ENCODE peak calls at places on chromosomes 7 and 10, in eight cellular contexts. One of them, this sample, is unnamed.

GRCh38 chr7:112377607-112378006 is 72.7 kb upstream of the IFRD1 start:
- DNase-seq in brain microvascular endothelial cell: no peak
- DNase-seq in iPS-NIHi11: no peak
- DNase-seq in transverse colon: no peak
- DNase-seq in effector memory CD8-positive, alpha-beta T cell: no peak
- DNase-seq in GM12865: no peak
- DNase-seq in T-helper 17 cell: no peak
- DNase-seq in posterior vena cava: no peak
- DNase-seq in this sample: no peak

GRCh38 chr7:106056513-106057203 is 55.5 kb downstream of the SYPL1 start:
- DNase-seq in GM12865: peak
- DNase-seq in T-helper 17 cell: peak
- DNase-seq in iPS-NIHi11: peak
- DNase-seq in brain microvascular endothelial cell: peak
- DNase-seq in effector memory CD8-positive, alpha-beta T cell: peak
- DNase-seq in transverse colon: peak
- DNase-seq in posterior vena cava: peak
- DNase-seq in this sample: no peak

GRCh38 chr10:79262131-79262530 is 85.1 kb upstream of the PPIF start:
- DNase-seq in posterior vena cava: no peak
- DNase-seq in GM12865: no peak
- DNase-seq in brain microvascular endothelial cell: no peak
- DNase-seq in transverse colon: no peak
- DNase-seq in T-helper 17 cell: no peak
- DNase-seq in effector memory CD8-positive, alpha-beta T cell: no peak
- DNase-seq in iPS-NIHi11: no peak
- DNase-seq in this sample: no peak

GRCh38 chr7:3267928-3268690 is 32.9 kb upstream of the SDK1 start:
- DNase-seq in GM12865: no peak
- DNase-seq in posterior vena cava: no peak
- DNase-seq in transverse colon: no peak
- DNase-seq in iPS-NIHi11: no peak
- DNase-seq in brain microvascular endothelial cell: peak
- DNase-seq in T-helper 17 cell: no peak
- DNase-seq in effector memory CD8-positive, alpha-beta T cell: no peak
- DNase-seq in this sample: peak

GRCh38 chr7:102198557-102198956 is 88.1 kb upstream of the SH2B2 start:
- DNase-seq in iPS-NIHi11: no peak
- DNase-seq in posterior vena cava: no peak
- DNase-seq in effector memory CD8-positive, alpha-beta T cell: no peak
- DNase-seq in brain microvascular endothelial cell: no peak
- DNase-seq in T-helper 17 cell: no peak
- DNase-seq in transverse colon: no peak
- DNase-seq in GM12865: no peak
- DNase-seq in this sample: no peak

GRCh38 chr10:49620841-49621378 is 7.1 kb downstream of the CHAT start:
- DNase-seq in effector memory CD8-positive, alpha-beta T cell: no peak
- DNase-seq in T-helper 17 cell: no peak
- DNase-seq in brain microvascular endothelial cell: no peak
- DNase-seq in posterior vena cava: peak
- DNase-seq in GM12865: no peak
- DNase-seq in transverse colon: no peak
- DNase-seq in iPS-NIHi11: no peak
- DNase-seq in this sample: peak

GRCh38 chr7:90973146-90973545 is 291.1 kb upstream of the FZD1 start:
- DNase-seq in iPS-NIHi11: no peak
- DNase-seq in effector memory CD8-positive, alpha-beta T cell: no peak
- DNase-seq in T-helper 17 cell: no peak
- DNase-seq in posterior vena cava: no peak
- DNase-seq in transverse colon: no peak
- DNase-seq in GM12865: no peak
- DNase-seq in brain microvascular endothelial cell: peak
- DNase-seq in this sample: no peak

GRCh38 chr10:131997366-131998049 is 15.8 kb upstream of the BNIP3 start:
- DNase-seq in transverse colon: peak
- DNase-seq in iPS-NIHi11: no peak
- DNase-seq in GM12865: no peak
- DNase-seq in T-helper 17 cell: no peak
- DNase-seq in effector memory CD8-positive, alpha-beta T cell: no peak
- DNase-seq in brain microvascular endothelial cell: peak
- DNase-seq in posterior vena cava: peak
- DNase-seq in this sample: no peak

GRCh38 chr10:8473205-8473604 is 418.7 kb downstream of the GATA3 start:
- DNase-seq in effector memory CD8-positive, alpha-beta T cell: peak
- DNase-seq in GM12865: peak
- DNase-seq in T-helper 17 cell: no peak
- DNase-seq in posterior vena cava: no peak
- DNase-seq in brain microvascular endothelial cell: no peak
- DNase-seq in transverse colon: no peak
- DNase-seq in iPS-NIHi11: peak
- DNase-seq in this sample: no peak

GRCh38 chr7:389911-390601 is 100.1 kb downstream of the FOXL3 start:
- DNase-seq in posterior vena cava: peak
- DNase-seq in T-helper 17 cell: peak
- DNase-seq in transverse colon: peak
- DNase-seq in iPS-NIHi11: peak
- DNase-seq in brain microvascular endothelial cell: no peak
- DNase-seq in GM12865: no peak
- DNase-seq in effector memory CD8-positive, alpha-beta T cell: no peak
- DNase-seq in this sample: peak

GRCh38 chr10:43076876-43077420 is at the start of gene RET:
- DNase-seq in GM12865: no peak
- DNase-seq in T-helper 17 cell: no peak
- DNase-seq in brain microvascular endothelial cell: no peak
- DNase-seq in transverse colon: peak
- DNase-seq in effector memory CD8-positive, alpha-beta T cell: no peak
- DNase-seq in iPS-NIHi11: peak
- DNase-seq in posterior vena cava: no peak
- DNase-seq in this sample: no peak

GRCh38 chr7:44184221-44184873 is 4.9 kb downstream of the GCK start:
- DNase-seq in GM12865: no peak
- DNase-seq in effector memory CD8-positive, alpha-beta T cell: no peak
- DNase-seq in posterior vena cava: no peak
- DNase-seq in T-helper 17 cell: no peak
- DNase-seq in iPS-NIHi11: peak
- DNase-seq in transverse colon: no peak
- DNase-seq in brain microvascular endothelial cell: peak
- DNase-seq in this sample: peak

GRCh38 chr10:7474388-7474787 is 63.6 kb upstream of the SFMBT2 start:
- DNase-seq in iPS-NIHi11: no peak
- DNase-seq in transverse colon: peak
- DNase-seq in effector memory CD8-positive, alpha-beta T cell: no peak
- DNase-seq in T-helper 17 cell: no peak
- DNase-seq in brain microvascular endothelial cell: no peak
- DNase-seq in posterior vena cava: no peak
- DNase-seq in GM12865: peak
- DNase-seq in this sample: no peak

GRCh38 chr10:5566606-5567005 is 41.8 kb downstream of the CALML3 start:
- DNase-seq in brain microvascular endothelial cell: no peak
- DNase-seq in effector memory CD8-positive, alpha-beta T cell: no peak
- DNase-seq in transverse colon: peak
- DNase-seq in GM12865: no peak
- DNase-seq in T-helper 17 cell: no peak
- DNase-seq in posterior vena cava: no peak
- DNase-seq in iPS-NIHi11: no peak
- DNase-seq in this sample: peak

GRCh38 chr7:110771717-110772116 is 319.2 kb upstream of the LRRN3 start:
- DNase-seq in transverse colon: no peak
- DNase-seq in effector memory CD8-positive, alpha-beta T cell: no peak
- DNase-seq in iPS-NIHi11: no peak
- DNase-seq in brain microvascular endothelial cell: no peak
- DNase-seq in GM12865: no peak
- DNase-seq in T-helper 17 cell: no peak
- DNase-seq in posterior vena cava: no peak
- DNase-seq in this sample: no peak